ENCODE peak calls at places on chromosomes 5 and 9, in four cellular contexts. O, B, N and W are unnamed samples.

GRCh38 chr5:143064661-143065060 is 294.5 kb downstream of the ARHGAP26 start:
- DNase-seq in B (no peak), N (no peak), O (no peak), W (no peak)

GRCh38 chr9:82170871-82171270 is 182.3 kb downstream of the SPATA31D1 start:
- DNase-seq in O (no peak), N (no peak), B (no peak), W (no peak)

GRCh38 chr9:115204827-115205506 is 87.0 kb upstream of the TNC start:
- DNase-seq in N (no peak), O (no peak), B (no peak), W (peak)

GRCh38 chr5:153365547-153365946 is 124.9 kb upstream of the GRIA1 start:
- DNase-seq in N (no peak), O (no peak), B (no peak), W (no peak)

GRCh38 chr9:109705515-109705914 is 74.5 kb upstream of the PALM2AKAP2 start:
- DNase-seq in O (no peak), B (peak), N (no peak), W (no peak)

GRCh38 chr9:112334319-112334828 is 955 bp upstream of the PTBP3 start:
- DNase-seq in B (no peak), N (no peak), O (no peak), W (no peak)

GRCh38 chr5:76404694-76405306 is 1.7 kb downstream of the IQGAP2 start:
- DNase-seq in O (no peak), N (no peak), B (no peak), W (no peak)

GRCh38 chr5:177103523-177104253 is 17.0 kb downstream of the FGFR4 start:
- DNase-seq in O (no peak), N (no peak), B (no peak), W (no peak)

GRCh38 chr5:1134478-1134877 is 22.6 kb upstream of the SLC12A7 start:
- DNase-seq in O (peak), N (no peak), B (no peak), W (no peak)

GRCh38 chr5:11609570-11610322 is 294.5 kb downstream of the CTNND2 start:
- DNase-seq in B (no peak), O (no peak), N (no peak), W (no peak)

GRCh38 chr5:139749242-139749641 is 46.4 kb upstream of the PSD2 start:
- DNase-seq in B (no peak), O (no peak), N (no peak), W (no peak)

GRCh38 chr9:93956183-93956784 is 1.1 kb upstream of the BARX1 start:
- DNase-seq in B (no peak), N (no peak), O (no peak), W (no peak)
- TF ChIP-seq POLR2A in B (no peak), N (no peak), O (no peak), W (no peak)

DNA sequence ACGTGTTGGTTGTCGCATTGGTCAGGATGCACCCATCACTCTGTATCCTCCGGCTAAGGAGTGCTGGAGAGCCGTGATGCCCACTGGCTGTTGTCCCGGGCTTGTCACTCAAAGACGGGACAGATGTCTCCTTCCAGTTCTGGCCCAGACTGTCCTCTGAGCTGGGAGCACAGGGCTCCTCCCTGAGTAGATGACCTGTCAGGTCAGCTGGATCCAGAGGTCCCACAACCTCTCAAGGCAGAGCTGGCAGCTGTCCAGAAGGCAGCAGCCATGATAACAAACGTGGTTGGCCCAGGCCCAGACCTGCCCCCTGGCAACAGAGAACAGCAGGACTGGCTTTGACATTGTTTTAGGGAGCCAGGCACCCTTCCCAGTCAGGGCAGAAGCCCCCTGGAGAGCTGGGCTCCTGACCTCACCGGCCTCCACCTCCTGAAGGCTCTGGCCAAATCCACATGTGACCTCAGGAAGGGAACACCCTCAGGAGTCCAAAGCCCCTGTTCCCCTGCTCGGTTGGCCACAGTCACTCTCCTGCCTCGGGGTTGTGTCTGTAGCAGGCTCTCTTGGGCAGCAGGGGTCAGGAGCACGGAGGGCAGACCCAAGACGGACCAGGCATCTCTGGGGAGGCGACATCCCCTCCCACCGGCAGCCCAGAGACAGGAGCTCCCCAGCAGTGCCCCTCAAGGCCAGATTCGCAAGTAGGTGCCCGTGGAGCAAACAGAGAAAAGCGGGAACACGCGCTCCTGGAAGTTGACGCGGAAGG is 10.3 kb downstream of the TRIM7 start:
- DNase-seq in B (no peak), N (no peak), O (no peak), W (no peak)
- TF ChIP-seq POLR2A in B (no peak), N (no peak), O (no peak), W (no peak)

GRCh38 chr5:172285226-172286143 is 1.9 kb upstream of the UBTD2 start:
- DNase-seq in N (no peak), O (no peak), B (no peak), W (no peak)

GRCh38 chr5:172284275-172284971 is 859 bp upstream of the UBTD2 start:
- DNase-seq in N (no peak), B (no peak), O (no peak), W (peak)

GRCh38 chr5:172283862-172284274 is 304 bp upstream of the UBTD2 start:
- DNase-seq in B (no peak), O (peak), N (peak), W (peak)

GRCh38 chr5:172282277-172283019 is 1.1 kb downstream of the UBTD2 start:
- DNase-seq in B (no peak), O (no peak), N (no peak), W (peak)

DNA sequence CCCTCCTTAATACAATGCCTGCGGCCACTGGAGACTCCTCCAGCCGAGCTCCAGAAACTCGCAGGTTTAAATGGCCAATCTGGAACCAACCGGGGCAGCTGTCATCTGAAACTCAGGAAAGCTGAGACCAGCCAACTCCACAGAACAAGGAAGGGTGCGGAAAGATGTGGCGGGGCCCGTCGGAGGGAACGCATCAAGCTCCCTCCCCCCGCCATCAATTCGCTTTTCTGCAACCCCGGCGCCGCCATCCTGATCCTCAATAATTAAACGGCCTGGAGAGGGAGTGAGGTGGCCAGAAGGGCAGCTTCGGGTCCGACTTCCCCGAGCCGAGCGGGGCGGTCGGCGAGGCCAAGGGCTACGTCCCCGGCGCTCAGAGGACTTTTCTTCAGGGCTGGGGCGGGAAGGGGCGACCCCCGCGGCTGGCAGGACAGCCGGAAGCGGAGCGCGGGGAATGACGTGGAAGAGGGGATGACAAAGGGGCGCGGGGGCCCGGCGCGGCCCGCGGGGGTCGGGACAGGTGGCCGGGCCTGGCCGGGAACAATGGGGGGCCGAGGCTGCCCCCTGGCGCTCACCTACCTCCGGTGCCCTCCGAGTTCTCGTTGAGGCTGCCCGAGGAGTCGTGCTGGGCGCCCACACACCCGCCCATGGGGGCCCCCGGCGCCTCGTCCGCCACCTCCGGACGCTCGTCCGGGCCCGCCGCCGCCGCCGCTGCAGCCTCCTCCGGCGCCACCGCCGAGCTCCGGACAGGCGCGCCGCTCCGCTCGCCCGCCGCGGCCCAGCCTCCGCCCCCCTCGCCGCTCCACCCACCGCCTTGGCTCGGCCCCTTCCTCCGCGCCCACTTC is at the start of gene UBTD2:
- DNase-seq in O (peak), B (no peak), N (peak), W (peak)
- TF ChIP-seq POLR2A in O (no peak), B (no peak), N (no peak), W (no peak)

GRCh38 chr9:127869310-127870152 is 7.9 kb downstream of the AK1 start:
- DNase-seq in N (peak), O (peak), B (peak), W (peak)
- TF ChIP-seq POLR2A in N (no peak), O (no peak), B (no peak), W (no peak)